ENCODE peak calls at places on chromosomes 12 and 14, in six cellular contexts. Z is mucosa of gallbladder; M is T-helper 9 cell; P is activated CD4-positive, CD25-positive, alpha-beta regulatory T cell treated with anti-CD3 and anti-CD28 coated beads, Interleukin-2, amount 50 U/mL, for 16 hours; X is ureter; S is upper lobe of right lung. Q is an unnamed sample.

GRCh38 chr14:65949711-65950516 is 536.3 kb upstream of the CCDC196 start:
- DNase-seq in X (no peak), Z (peak; percentile 45), S (peak; percentile 73), M (no peak), P (no peak), Q (no peak)

GRCh38 chr12:116924558-116925453 is 14.1 kb downstream of the FBXW8 start:
- DNase-seq in M (peak; percentile 22), S (no peak), Z (peak; percentile 28), X (no peak), P (peak; percentile 44), Q (no peak)

GRCh38 chr12:75660107-75660530 is 148.7 kb upstream of the KRR1 start:
- DNase-seq in M (no peak), S (no peak), Z (no peak), P (no peak), X (no peak), Q (no peak)

GRCh38 chr14:98592611-98593170 is 679.3 kb downstream of the BCL11B start:
- DNase-seq in X (no peak), Z (no peak), M (no peak), S (no peak), P (no peak), Q (no peak)

GRCh38 chr12:13205809-13206559 is 9.5 kb downstream of the EMP1 start:
- DNase-seq in P (no peak), S (no peak), X (no peak), M (no peak), Z (no peak), Q (no peak)

GRCh38 chr12:70467908-70468733 is 102.0 kb downstream of the KCNMB4 start:
- DNase-seq in X (no peak), P (no peak), S (no peak), M (no peak), Z (no peak), Q (no peak)

GRCh38 chr12:30308010-30308717 is 387.5 kb downstream of the IPO8 start:
- DNase-seq in X (no peak), P (no peak), S (no peak), M (no peak), Z (no peak), Q (no peak)

GRCh38 chr14:45972416-45972815 is 679.2 kb downstream of the RPL10L start:
- DNase-seq in X (no peak), S (no peak), Z (no peak), P (no peak), M (no peak), Q (no peak)

GRCh38 chr12:3470296-3470695 is 20.7 kb upstream of the PRMT8 start:
- DNase-seq in Z (no peak), X (no peak), M (no peak), P (no peak), S (no peak), Q (no peak)

GRCh38 chr14:35879654-35880249 is 53.6 kb downstream of the BRMS1L start:
- DNase-seq in M (no peak), S (no peak), P (no peak), Z (no peak), X (no peak), Q (no peak)

GRCh38 chr14:26332966-26333365 is 264.9 kb downstream of the NOVA1 start:
- DNase-seq in P (no peak), M (no peak), X (no peak), S (no peak), Z (no peak), Q (no peak)

GRCh38 chr14:90483551-90483950 is 86.7 kb downstream of the CALM1 start:
- DNase-seq in P (no peak), S (no peak), X (peak; percentile 54), M (peak; percentile 18), Z (peak; percentile 75), Q (no peak)

Q was measured in coronary artery.